ENCODE peak calls at places on chromosomes 6 and 20, in eight cellular contexts. K is A549, J is AG04450, Z is lower lobe of right lung, P is psoas muscle, G is cardiac muscle cell, B is adipocyte, H is aorta. U is an unnamed sample.
A peak's percentile ranks its signal among the peaks of the same experiment; 100 is the strongest.

GRCh38 chr20:48632017-48632824 is 195.6 kb downstream of the PREX1 start:
- DNase-seq in K (no peak), J (no peak), Z (peak; percentile 32), P (no peak), G (no peak), B (no peak), H (no peak), U (no peak)

GRCh38 chr6:169248521-169248971 is 5.1 kb downstream of the THBS2 start:
- DNase-seq in K (no peak), J (no peak), Z (no peak), P (no peak), G (no peak), B (no peak), H (peak; percentile 78), U (no peak)

GRCh38 chr20:45095753-45096371 is 5.1 kb downstream of the KCNS1 start:
- DNase-seq in K (peak; percentile 55), J (no peak), Z (no peak), P (no peak), G (peak; percentile 72), B (peak; percentile 90), H (no peak), U (peak; percentile 22)

GRCh38 chr6:119347466-119348307 is 1.9 kb downstream of the MAN1A1 start:
- DNase-seq in K (no peak), J (no peak), Z (peak; percentile 78), P (no peak), G (no peak), B (peak; percentile 32), H (peak; percentile 77), U (no peak)

GRCh38 chr6:35970181-35970580 is 49.3 kb upstream of the SRPK1 start:
- DNase-seq in K (no peak), J (no peak), Z (no peak), P (no peak), G (no peak), B (peak; percentile 30), H (no peak), U (no peak)

GRCh38 chr6:21731411-21732031 is 138.0 kb downstream of the SOX4 start:
- DNase-seq in K (peak; percentile 45), J (no peak), Z (no peak), P (no peak), G (no peak), B (peak; percentile 72), H (no peak), U (no peak)

GRCh38 chr20:208937-209566 is 18.0 kb upstream of the DEFB129 start:
- DNase-seq in K (peak; percentile 40), J (peak; percentile 45), Z (no peak), P (no peak), G (peak; percentile 37), B (peak; percentile 84), H (no peak), U (no peak)

GRCh38 chr20:19265646-19266374 is 53.4 kb downstream of the SLC24A3 start:
- DNase-seq in K (no peak), J (no peak), Z (no peak), P (no peak), G (peak; percentile 39), B (no peak), H (no peak), U (no peak)

GRCh38 chr6:137699036-137699683 is 167.9 kb upstream of the TNFAIP3 start:
- DNase-seq in K (no peak), J (no peak), Z (no peak), P (no peak), G (no peak), B (no peak), H (no peak), U (no peak)

GRCh38 chr20:44142416-44142815 is 44.6 kb downstream of the JPH2 start:
- DNase-seq in K (no peak), J (no peak), Z (no peak), P (no peak), G (no peak), B (peak; percentile 72), H (no peak), U (no peak)

GRCh38 chr6:160818934-160819333 is 116.9 kb downstream of the PLG start:
- DNase-seq in K (no peak), J (no peak), Z (no peak), P (no peak), G (no peak), B (no peak), H (no peak), U (no peak)

GRCh38 chr20:41524980-41525613 is 93.1 kb downstream of the CHD6 start:
- DNase-seq in K (no peak), J (no peak), Z (peak; percentile 78), P (peak; percentile 60), G (peak; percentile 67), B (peak; percentile 54), H (peak; percentile 87), U (no peak)

GRCh38 chr6:100035873-100036653 is 42.0 kb upstream of the MCHR2 start:
- DNase-seq in K (no peak), J (no peak), Z (no peak), P (no peak), G (no peak), B (no peak), H (no peak), U (no peak)

GRCh38 chr20:49674383-49675352 is 39.0 kb downstream of the B4GALT5 start:
- DNase-seq in K (peak; percentile 85), J (no peak), Z (no peak), P (no peak), G (no peak), B (peak; percentile 52), H (no peak), U (no peak)

GRCh38 chr6:107689881-107690545 is 134.1 kb downstream of the SCML4 start:
- DNase-seq in K (no peak), J (no peak), Z (no peak), P (no peak), G (no peak), B (no peak), H (no peak), U (no peak)

GRCh38 chr6:82612475-82612874 is 248.9 kb downstream of the TPBG start:
- DNase-seq in K (no peak), J (no peak), Z (no peak), P (no peak), G (no peak), B (peak; percentile 73), H (no peak), U (no peak)

GRCh38 chr20:53255102-53255710 is 283.0 kb downstream of the TSHZ2 start:
- DNase-seq in K (no peak), J (no peak), Z (no peak), P (no peak), G (no peak), B (no peak), H (no peak), U (no peak)

GRCh38 chr6:26032387-26033131 is 54.7 kb upstream of the HFE start:
- DNase-seq in K (no peak), J (no peak), Z (no peak), P (no peak), G (peak; percentile 55), B (no peak), H (no peak), U (no peak)

DNA sequence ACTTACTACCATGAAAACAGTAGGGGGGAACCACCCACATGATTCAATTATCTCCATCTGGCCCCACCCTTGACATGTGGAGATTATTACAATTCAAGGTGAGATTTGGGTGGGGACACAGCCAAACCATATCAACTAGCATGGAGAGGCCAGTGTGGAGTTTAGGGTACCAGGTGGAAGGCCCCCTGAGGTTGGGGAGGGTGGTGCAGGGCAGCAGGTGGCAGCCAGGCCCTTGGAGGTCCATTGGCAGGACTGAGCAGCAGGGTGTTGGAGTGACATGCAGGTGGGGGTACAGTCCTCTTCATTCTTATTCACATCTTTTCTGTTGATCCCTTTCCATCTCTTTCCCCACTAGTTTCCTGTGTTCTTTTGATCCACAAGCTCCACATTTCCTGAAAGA is 42.9 kb downstream of the PHACTR3 start:
- DNase-seq in K (no peak), J (no peak), Z (no peak), P (no peak), G (no peak), B (no peak), H (no peak), U (no peak)
- H3K9me3 ChIP-seq in K (no peaks in the 10 kb centered on the region), J (peaks cover 13% of the 10 kb centered on the region), Z (no peaks in the 10 kb centered on the region), P (no peaks in the 10 kb centered on the region), G (no peaks in the 10 kb centered on the region), B (no peaks in the 10 kb centered on the region), H (peaks cover 3% of the 10 kb centered on the region), U (no peaks in the 10 kb centered on the region)

DNA sequence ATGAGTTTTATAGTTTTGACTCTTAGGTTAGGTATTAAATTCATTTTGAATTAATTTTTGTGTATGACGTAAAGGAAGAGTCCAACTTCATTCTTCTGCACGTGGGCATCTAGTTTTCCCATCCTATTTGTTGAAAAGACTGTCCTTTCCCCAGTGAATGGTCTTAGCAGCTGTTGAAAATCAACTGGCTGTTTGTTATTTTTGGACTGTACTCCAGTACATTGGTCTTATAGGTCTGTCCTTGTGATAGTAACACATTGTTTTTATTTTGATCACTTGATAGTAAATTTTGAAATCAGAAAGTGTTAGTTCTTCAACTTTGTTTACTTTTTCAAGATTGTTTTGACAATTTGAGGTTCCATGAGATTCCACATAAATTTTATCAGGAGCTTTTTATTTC is 280.2 kb upstream of the FOXQ1 start:
- DNase-seq in K (no peak), J (no peak), Z (no peak), P (no peak), G (no peak), B (no peak), H (no peak), U (no peak)
- H3K9me3 ChIP-seq in K (no peaks in the 10 kb centered on the region), J (no peaks in the 10 kb centered on the region), Z (no peaks in the 10 kb centered on the region), P (peaks cover 15% of the 10 kb centered on the region), G (no peaks in the 10 kb centered on the region), B (no peaks in the 10 kb centered on the region), H (no peaks in the 10 kb centered on the region), U (no peaks in the 10 kb centered on the region)

GRCh38 chr20:59827138-59828056 is 106.0 kb downstream of the SYCP2 start:
- DNase-seq in K (no peak), J (no peak), Z (no peak), P (no peak), G (no peak), B (no peak), H (no peak), U (no peak)
- H3K9me3 ChIP-seq in K (no peaks in the 10 kb centered on the region), J (peaks cover 5% of the 10 kb centered on the region), Z (no peaks in the 10 kb centered on the region), P (no peaks in the 10 kb centered on the region), G (no peaks in the 10 kb centered on the region), B (no peaks in the 10 kb centered on the region), H (no peaks in the 10 kb centered on the region), U (no peaks in the 10 kb centered on the region)

GRCh38 chr6:88584581-88584980 is 378.8 kb downstream of the RNGTT start:
- DNase-seq in K (no peak), J (no peak), Z (no peak), P (no peak), G (no peak), B (no peak), H (no peak), U (no peak)
- H3K9me3 ChIP-seq in K (no peaks in the 10 kb centered on the region), J (no peaks in the 10 kb centered on the region), Z (peaks cover 7% of the 10 kb centered on the region), P (peaks cover 3% of the 10 kb centered on the region), G (no peaks in the 10 kb centered on the region), B (peaks cover 4% of the 10 kb centered on the region), H (no peaks in the 10 kb centered on the region), U (peaks cover 7% of the 10 kb centered on the region)

DNA sequence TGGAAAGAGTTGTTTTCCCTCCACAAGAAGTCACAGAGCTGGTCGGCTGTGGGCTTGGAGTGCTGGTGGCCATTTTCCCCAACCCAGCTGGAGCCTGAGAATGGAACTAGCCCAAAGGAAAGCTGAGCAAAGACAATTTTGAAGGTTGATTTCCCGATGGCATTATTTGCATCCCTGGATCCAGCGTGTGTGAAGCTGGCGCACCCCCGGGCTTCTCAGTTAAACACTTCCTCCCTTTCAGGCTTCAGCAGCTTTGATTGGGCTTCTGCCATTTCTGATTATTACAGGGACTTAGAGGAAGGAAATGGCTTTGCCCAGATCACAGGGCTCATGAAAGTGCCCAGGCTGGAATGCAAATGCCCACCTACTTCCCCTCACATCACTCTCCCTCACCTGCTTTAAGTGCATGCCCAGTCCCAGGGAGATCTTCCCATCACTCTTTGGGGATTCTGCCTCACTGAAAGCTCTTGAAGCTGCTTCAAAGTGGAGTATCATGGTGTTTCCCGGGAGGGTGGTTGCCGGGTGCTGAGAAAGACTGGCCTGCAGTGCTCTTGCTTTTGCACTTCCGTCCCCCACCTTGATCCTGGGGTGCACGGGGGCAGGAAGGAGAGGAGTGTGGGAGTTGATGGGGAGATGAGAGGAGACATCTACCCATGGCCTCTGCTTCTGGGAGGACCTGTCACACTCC is 28.2 kb downstream of the PHACTR3 start:
- DNase-seq in K (no peak), J (no peak), Z (no peak), P (no peak), G (no peak), B (no peak), H (no peak), U (no peak)
- H3K9me3 ChIP-seq in K (no peaks in the 10 kb centered on the region), J (peaks cover 30% of the 10 kb centered on the region), Z (no peaks in the 10 kb centered on the region), P (no peaks in the 10 kb centered on the region), G (no peaks in the 10 kb centered on the region), B (no peaks in the 10 kb centered on the region), H (no peaks in the 10 kb centered on the region), U (no peaks in the 10 kb centered on the region)